ENCODE peak calls at places on chromosome X, in four cellular contexts. G is astrocyte, W is fibroblast of lung, T is IMR-90. I is an unnamed sample.

GRCh38 chrX:19446397-19446796 is 68.9 kb downstream of the MAP3K15 start:
- DNase-seq in W (no peak), T (no peak), G (no peak), I (no peak)

GRCh38 chrX:116246261-116246660 is 75.7 kb downstream of the AGTR2 start:
- DNase-seq in T (no peak), W (no peak), G (peak; percentile 22), I (no peak)

GRCh38 chrX:48648299-48648698 is 35.3 kb upstream of the WAS start:
- DNase-seq in G (peak; percentile 13), W (peak; percentile 71), T (peak; percentile 45), I (peak; percentile 64)

GRCh38 chrX:43804021-43804420 is 78.2 kb downstream of the MAOB start:
- DNase-seq in W (no peak), T (no peak), G (no peak), I (no peak)

GRCh38 chrX:30317308-30317707 is 8.1 kb upstream of the NR0B1 start:
- DNase-seq in T (no peak), G (no peak), W (no peak), I (no peak)

GRCh38 chrX:119654112-119654531 is 38.8 kb downstream of the SEPTIN6 start:
- DNase-seq in G (peak; percentile 46), T (peak; percentile 54), W (peak; percentile 68), I (peak; percentile 64)

GRCh38 chrX:39030636-39031035 is 229.4 kb downstream of the MID1IP1 start:
- DNase-seq in T (no peak), G (no peak), W (no peak), I (no peak)

GRCh38 chrX:10450959-10451355 is 169.4 kb downstream of the MID1 start:
- DNase-seq in W (no peak), G (no peak), T (no peak), I (no peak)

GRCh38 chrX:118324588-118324987 is 21.3 kb upstream of the WDR44 start:
- DNase-seq in T (no peak), G (no peak), W (no peak), I (no peak)

GRCh38 chrX:107197306-107197705 is 8.9 kb downstream of the NUP62CL start:
- DNase-seq in W (no peak), G (no peak), T (no peak), I (no peak)

GRCh38 chrX:150358651-150359050 is 4.5 kb upstream of the MAMLD1 start:
- DNase-seq in T (no peak), W (no peak), G (no peak), I (no peak)

GRCh38 chrX:53476371-53476770 is 42.2 kb upstream of the HSD17B10 start:
- DNase-seq in G (peak; percentile 84), T (peak; percentile 72), W (no peak), I (no peak)

GRCh38 chrX:29275928-29276327 is 688.7 kb downstream of the IL1RAPL1 start:
- DNase-seq in G (no peak), W (no peak), T (no peak), I (no peak)

GRCh38 chrX:66049056-66049455 is 9.2 kb upstream of the VSIG4 start:
- DNase-seq in T (no peak), W (no peak), G (no peak), I (no peak)
- H3K4me1 ChIP-seq in T (no peaks in the 10 kb centered on the region), W (no peaks in the 10 kb centered on the region), G (no peaks in the 10 kb centered on the region), I (no peaks in the 10 kb centered on the region)

DNA sequence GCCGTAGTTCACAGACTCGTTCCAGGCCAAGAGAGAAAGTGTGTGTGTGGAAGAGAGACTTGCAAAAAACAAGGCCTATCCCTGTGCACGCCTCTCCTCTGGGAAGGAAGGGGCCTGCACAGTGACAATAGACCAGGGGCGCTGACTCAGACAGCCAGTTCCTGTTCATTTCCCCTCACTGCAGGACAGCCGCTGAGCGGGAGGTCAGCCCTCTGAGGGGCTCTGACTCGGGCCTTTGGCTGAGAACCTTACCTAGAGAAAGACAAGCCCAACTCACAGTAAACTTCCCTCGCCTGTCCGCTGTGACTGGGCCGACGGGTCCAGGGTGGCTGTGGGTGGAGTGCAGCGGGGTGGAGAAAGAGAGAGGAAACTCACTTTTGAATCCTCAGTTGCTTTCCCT is 52.1 kb downstream of the RTL5 start:
- DNase-seq in T (no peak), W (no peak), G (no peak), I (peak; percentile 34)
- H3K9ac ChIP-seq in T (no peak overlapping the region), W (no peak overlapping the region), G (no peak overlapping the region), I (no peak overlapping the region)

GRCh38 chrX:77622672-77623071 is 163.3 kb downstream of the ATRX start:
- DNase-seq in W (no peak), G (no peak), T (no peak), I (no peak)

GRCh38 chrX:77628294-77629025 is 157.6 kb downstream of the ATRX start:
- DNase-seq in W (peak; percentile 16), G (no peak), T (no peak), I (no peak)
- TF ChIP-seq CTCF in W (no peak), G (no peak), T (peak; percentile 8), I (peak; percentile 16)

GRCh38 chrX:154368630-154369452 is 5.6 kb downstream of the FLNA start:
- DNase-seq in T (peak; percentile 90), G (peak; percentile 81), W (peak; percentile 95), I (peak; percentile 78)
- H3K4me1 ChIP-seq in T (peaks cover 7% of the 10 kb centered on the region), G (peaks cover 21% of the 10 kb centered on the region), W (peaks cover 6% of the 10 kb centered on the region), I (no peaks in the 10 kb centered on the region)

GRCh38 chrX:45518552-45518951 is 317.9 kb upstream of the DIPK2B start:
- DNase-seq in G (no peak), T (no peak), W (no peak), I (no peak)
- H3K9ac ChIP-seq in G (no peak overlapping the region), T (no peak overlapping the region), W (no peak overlapping the region), I (no peak overlapping the region)

DNA sequence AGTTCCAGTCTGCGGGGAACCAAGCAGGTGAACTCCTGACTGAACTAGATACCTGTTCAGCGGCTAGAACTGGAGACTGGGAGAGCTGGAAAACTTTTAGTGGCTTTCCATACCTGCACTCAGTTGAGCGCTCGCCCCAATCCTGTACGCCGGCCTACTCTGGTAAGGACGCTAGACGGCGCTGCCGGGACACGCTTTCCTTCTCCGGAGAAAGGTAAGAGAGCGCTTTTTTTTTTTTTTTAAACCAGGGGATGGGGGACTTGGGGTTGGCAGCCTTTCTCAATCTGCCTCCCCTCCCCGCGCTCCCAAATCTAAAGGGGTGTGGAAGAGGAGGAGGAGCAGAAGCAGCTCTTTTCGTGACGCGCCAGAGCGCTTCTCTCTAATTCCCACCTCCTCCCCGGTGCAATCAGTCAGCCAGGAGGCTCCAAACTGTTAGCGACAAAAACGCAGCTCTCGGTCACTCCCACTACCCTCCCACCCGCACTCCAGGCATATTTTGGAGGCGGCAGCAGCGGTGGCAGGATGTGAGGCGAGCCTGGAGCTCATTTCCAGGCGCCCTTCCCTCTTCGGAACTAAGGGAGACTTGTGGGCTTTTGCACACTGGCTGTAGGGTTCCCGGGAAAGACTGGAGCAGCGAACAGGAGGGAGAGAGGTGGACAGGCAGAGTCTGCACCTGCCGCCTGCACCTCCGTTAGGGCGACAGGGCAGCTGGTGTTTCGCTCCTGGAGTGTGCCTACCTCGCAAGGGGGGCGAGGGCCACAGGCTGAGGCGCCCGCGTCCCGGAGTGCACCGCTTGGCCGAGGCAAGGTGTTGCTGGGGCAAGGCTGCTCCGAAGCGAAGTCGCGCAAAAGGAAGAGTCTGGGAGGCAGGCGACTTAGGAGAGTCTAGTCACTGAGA is at the start of gene IL1RAPL2:
- DNase-seq in G (no peak), T (no peak), W (peak; percentile 1), I (peak; percentile 90)
- TF ChIP-seq CTCF in G (peak; percentile 28), T (peak; percentile 10), W (peak; percentile 15), I (peak; percentile 80)

GRCh38 chrX:22060952-22061351 is 28.8 kb downstream of the PHEX start:
- DNase-seq in G (no peak), T (no peak), W (peak; percentile 6), I (no peak)
- H3K4me1 ChIP-seq in G (peaks cover 5% of the 10 kb centered on the region), T (peaks cover 4% of the 10 kb centered on the region), W (no peaks in the 10 kb centered on the region), I (no peaks in the 10 kb centered on the region)

I was measured in endodermal cell.